ENCODE peak calls at places on chromosomes 13 and 19, in seven cellular contexts. X, C, L, H, W, M and P are unnamed samples.

GRCh38 chr19:38385804-38386257 is 2.0 kb downstream of the GGN start:
- DNase-seq in X (no peak), C (no peak), L (no peak), H (no peak), W (no peak), M (no peak), P (no peak)

GRCh38 chr13:42177189-42177588 is 94.8 kb upstream of the AKAP11 start:
- DNase-seq in X (no peak), C (no peak), L (no peak), H (no peak), W (no peak), M (no peak), P (no peak)

GRCh38 chr13:26785845-26786630 is 25.5 kb upstream of the GPR12 start:
- DNase-seq in X (no peak), C (peak), L (peak), H (no peak), W (peak), M (no peak), P (no peak)

GRCh38 chr13:106104281-106104901 is 431.1 kb downstream of the EFNB2 start:
- DNase-seq in X (peak), C (no peak), L (peak), H (no peak), W (no peak), M (peak), P (no peak)

GRCh38 chr19:4375620-4376228 is 24.6 kb downstream of the SH3GL1 start:
- DNase-seq in X (peak), C (peak), L (peak), H (no peak), W (no peak), M (no peak), P (no peak)

GRCh38 chr19:2385053-2385721 is 25.1 kb downstream of the TMPRSS9 start:
- DNase-seq in X (peak), C (peak), L (peak), H (peak), W (no peak), M (peak), P (no peak)

GRCh38 chr19:16462757-16463250 is 9.0 kb downstream of the EPS15L1 start:
- DNase-seq in X (no peak), C (peak), L (no peak), H (no peak), W (no peak), M (no peak), P (peak)

GRCh38 chr13:87094646-87095045 is 576.5 kb upstream of the SLITRK5 start:
- DNase-seq in X (no peak), C (no peak), L (no peak), H (no peak), W (no peak), M (no peak), P (no peak)

GRCh38 chr13:45162194-45162593 is 38.7 kb downstream of the KCTD4 start:
- DNase-seq in X (no peak), C (no peak), L (no peak), H (no peak), W (no peak), M (no peak), P (no peak)

GRCh38 chr19:46180701-46181385 is 32.8 kb downstream of the IGFL2 start:
- DNase-seq in X (peak), C (no peak), L (no peak), H (no peak), W (no peak), M (no peak), P (no peak)

GRCh38 chr13:37059136-37059847 is at the start of gene SUPT20H:
- DNase-seq in X (peak), C (peak), L (peak), H (peak), W (peak), M (peak), P (peak)

GRCh38 chr19:38284422-38284821 is 19.6 kb upstream of the C19orf33 start:
- DNase-seq in X (no peak), C (no peak), L (no peak), H (no peak), W (no peak), M (no peak), P (no peak)

GRCh38 chr19:50277966-50278580 is 51.1 kb downstream of the KCNC3 start:
- DNase-seq in X (no peak), C (no peak), L (no peak), H (no peak), W (no peak), M (no peak), P (no peak)

GRCh38 chr13:99724633-99725517 is 223.6 kb downstream of the TM9SF2 start:
- DNase-seq in X (no peak), C (no peak), L (no peak), H (no peak), W (no peak), M (no peak), P (no peak)

GRCh38 chr13:45773236-45773635 is 71.1 kb downstream of the CBY2 start:
- DNase-seq in X (no peak), C (no peak), L (no peak), H (no peak), W (no peak), M (no peak), P (no peak)

GRCh38 chr19:44777715-44778347 is at the start of gene CBLC:
- DNase-seq in X (no peak), C (no peak), L (peak), H (peak), W (no peak), M (no peak), P (no peak)

GRCh38 chr19:18023596-18024212 is 15.7 kb downstream of the ARRDC2 start:
- DNase-seq in X (no peak), C (peak), L (no peak), H (no peak), W (peak), M (no peak), P (peak)